ENCODE peak calls at places on chromosome 13, in eight cellular contexts. A is lower lobe of right lung, Q is suprapubic skin, L is fibroblast of mammary gland, K is progenitor cell of endocrine pancreas, Y is OCI-LY7, G is left ventricle myocardium inferior, W is RWPE1. N is an unnamed sample.

GRCh38 chr13:30690282-30691188 is 44.8 kb upstream of the ALOX5AP start:
- DNase-seq in A (peak; percentile 83), Q (peak; percentile 85), L (peak; percentile 98), K (no peak), Y (peak; percentile 73), G (peak; percentile 64), W (peak; percentile 41), N (peak; percentile 85)

GRCh38 chr13:24865158-24865557 is 101.2 kb downstream of the RNF17 start:
- DNase-seq in A (no peak), Q (no peak), L (peak; percentile 18), K (no peak), Y (peak; percentile 18), G (no peak), W (no peak), N (peak; percentile 9)

GRCh38 chr13:76764916-76765315 is 121.3 kb downstream of the KCTD12 start:
- DNase-seq in A (no peak), Q (no peak), L (no peak), K (no peak), Y (no peak), G (no peak), W (no peak), N (no peak)

GRCh38 chr13:30857018-30857417 is 49.1 kb upstream of the MEDAG start:
- DNase-seq in A (no peak), Q (no peak), L (no peak), K (no peak), Y (no peak), G (no peak), W (no peak), N (no peak)

GRCh38 chr13:33782631-33783030 is 35.3 kb upstream of the RFC3 start:
- DNase-seq in A (no peak), Q (no peak), L (no peak), K (no peak), Y (no peak), G (no peak), W (no peak), N (no peak)

GRCh38 chr13:27022571-27023311 is 148.9 kb downstream of the USP12 start:
- DNase-seq in A (no peak), Q (no peak), L (peak; percentile 28), K (no peak), Y (no peak), G (no peak), W (no peak), N (peak; percentile 16)

GRCh38 chr13:30907167-30907761 is 1.2 kb downstream of the MEDAG start:
- DNase-seq in A (peak; percentile 51), Q (no peak), L (peak; percentile 61), K (no peak), Y (no peak), G (no peak), W (no peak), N (no peak)

GRCh38 chr13:73451120-73452029 is 392.6 kb downstream of the KLF5 start:
- DNase-seq in A (no peak), Q (no peak), L (no peak), K (no peak), Y (no peak), G (no peak), W (no peak), N (no peak)

GRCh38 chr13:110576736-110577476 is 15.4 kb upstream of the RAB20 start:
- DNase-seq in A (no peak), Q (no peak), L (no peak), K (no peak), Y (no peak), G (no peak), W (no peak), N (no peak)

GRCh38 chr13:24982333-24982999 is 113.5 kb upstream of the PABPC3 start:
- DNase-seq in A (no peak), Q (no peak), L (no peak), K (no peak), Y (no peak), G (peak; percentile 39), W (no peak), N (no peak)

GRCh38 chr13:71378992-71379905 is 487.8 kb downstream of the DACH1 start:
- DNase-seq in A (no peak), Q (no peak), L (no peak), K (no peak), Y (no peak), G (no peak), W (no peak), N (no peak)

GRCh38 chr13:61700663-61701062 is 285.0 kb upstream of the PCDH20 start:
- DNase-seq in A (no peak), Q (no peak), L (no peak), K (no peak), Y (no peak), G (no peak), W (no peak), N (no peak)

GRCh38 chr13:60329221-60329983 is 67.6 kb upstream of the TDRD3 start:
- DNase-seq in A (peak; percentile 48), Q (no peak), L (peak; percentile 25), K (peak; percentile 25), Y (peak; percentile 27), G (no peak), W (peak; percentile 22), N (peak; percentile 34)

GRCh38 chr13:98411617-98412310 is 165.1 kb downstream of the STK24 start:
- DNase-seq in A (peak; percentile 78), Q (no peak), L (no peak), K (no peak), Y (no peak), G (peak; percentile 41), W (no peak), N (no peak)

GRCh38 chr13:61414686-61415664 is 674 bp downstream of the PCDH20 start:
- DNase-seq in A (peak; percentile 76), Q (peak; percentile 64), L (no peak), K (peak; percentile 62), Y (no peak), G (peak; percentile 28), W (peak; percentile 45), N (no peak)

GRCh38 chr13:99371956-99372355 is 64.8 kb upstream of the GPR183 start:
- DNase-seq in A (no peak), Q (no peak), L (no peak), K (no peak), Y (no peak), G (no peak), W (no peak), N (no peak)

GRCh38 chr13:79079351-79079839 is 326.7 kb downstream of the RBM26 start:
- DNase-seq in A (no peak), Q (no peak), L (no peak), K (no peak), Y (peak; percentile 9), G (no peak), W (peak; percentile 12), N (no peak)

GRCh38 chr13:113855012-113855921 is 8.6 kb downstream of the GAS6 start:
- DNase-seq in A (peak; percentile 35), Q (peak; percentile 64), L (no peak), K (no peak), Y (no peak), G (peak; percentile 52), W (no peak), N (no peak)

GRCh38 chr13:98105929-98106336 is 37.0 kb upstream of the FARP1 start:
- DNase-seq in A (no peak), Q (no peak), L (no peak), K (no peak), Y (no peak), G (peak; percentile 18), W (no peak), N (peak; percentile 64)

GRCh38 chr13:113952151-113952982 is 21.5 kb downstream of the C13orf46 start:
- DNase-seq in A (no peak), Q (peak; percentile 64), L (no peak), K (no peak), Y (no peak), G (peak; percentile 17), W (no peak), N (no peak)

GRCh38 chr13:109336730-109337129 is 449.7 kb downstream of the IRS2 start:
- DNase-seq in A (no peak), Q (no peak), L (peak; percentile 68), K (no peak), Y (no peak), G (no peak), W (peak; percentile 4), N (peak; percentile 76)

GRCh38 chr13:105144936-105145335 is 1390.5 kb downstream of the EFNB2 start:
- DNase-seq in A (no peak), Q (no peak), L (no peak), K (no peak), Y (no peak), G (no peak), W (no peak), N (no peak)

GRCh38 chr13:105139380-105140285 is 1395.8 kb downstream of the EFNB2 start:
- DNase-seq in A (peak; percentile 72), Q (peak; percentile 57), L (peak; percentile 51), K (no peak), Y (peak; percentile 46), G (peak; percentile 26), W (no peak), N (peak; percentile 5)

GRCh38 chr13:105142556-105142955 is 1392.9 kb downstream of the EFNB2 start:
- DNase-seq in A (no peak), Q (no peak), L (no peak), K (no peak), Y (no peak), G (no peak), W (no peak), N (no peak)

GRCh38 chr13:105147481-105147880 is 1388.0 kb downstream of the EFNB2 start:
- DNase-seq in A (no peak), Q (no peak), L (no peak), K (no peak), Y (no peak), G (no peak), W (no peak), N (no peak)

GRCh38 chr13:105144020-105144419 is 1391.4 kb downstream of the EFNB2 start:
- DNase-seq in A (no peak), Q (no peak), L (no peak), K (no peak), Y (no peak), G (no peak), W (no peak), N (no peak)
- TF ChIP-seq CTCF in A (no peak), Q (no peak), L (no peak), K (no peak), Y (no peak), G (no peak), W (no peak), N (no peak)

GRCh38 chr13:84896128-84896527 is 903.1 kb downstream of the SLITRK6 start:
- DNase-seq in A (no peak), Q (no peak), L (peak; percentile 65), K (peak; percentile 19), Y (peak; percentile 75), G (no peak), W (peak; percentile 13), N (peak; percentile 48)
- TF ChIP-seq CTCF in A (peak; percentile 52), Q (peak; percentile 43), L (peak; percentile 61), K (peak; percentile 77), Y (peak; percentile 97), G (peak; percentile 68), W (peak; percentile 68), N (peak; percentile 87)

GRCh38 chr13:93183302-93183701 is 43.3 kb upstream of the GPC6 start:
- DNase-seq in A (no peak), Q (no peak), L (no peak), K (no peak), Y (no peak), G (no peak), W (no peak), N (no peak)
- TF ChIP-seq CTCF in A (no peak), Q (no peak), L (no peak), K (no peak), Y (no peak), G (no peak), W (no peak), N (no peak)

DNA sequence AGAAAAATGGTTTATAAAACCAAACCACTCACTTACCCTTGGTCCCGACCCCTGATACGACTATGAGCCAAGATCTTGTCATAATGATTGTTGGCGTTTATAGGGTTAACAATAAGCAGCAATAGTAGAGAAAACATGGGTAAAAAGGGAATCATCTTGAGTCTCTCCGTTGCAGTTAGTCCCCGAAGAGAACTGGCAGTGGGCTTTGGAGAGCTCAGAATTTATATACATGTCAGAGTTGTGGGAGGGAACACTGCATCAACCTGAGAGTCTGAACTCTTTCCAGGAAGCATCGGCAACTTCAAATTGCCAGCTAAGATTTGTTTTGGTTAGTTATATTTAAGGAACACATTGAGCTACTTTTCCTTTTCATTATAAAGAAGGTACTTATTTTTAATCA is at the start of gene POSTN:
- DNase-seq in A (no peak), Q (no peak), L (peak; percentile 49), K (no peak), Y (no peak), G (no peak), W (no peak), N (peak; percentile 10)
- TF ChIP-seq CTCF in A (no peak), Q (no peak), L (no peak), K (no peak), Y (no peak), G (no peak), W (no peak), N (no peak)

N was measured in HFFc6.